ENCODE peak calls at places on chromosomes 13 and 19, in eight cellular contexts. M is caudate nucleus, J is psoas muscle, Y is hippocampal formation, P is neuronal stem cell, T is nephron progenitor cell, W is neural progenitor cell, Z is NCI-H1048. U is an unnamed sample.

GRCh38 chr19:7679017-7679720 is 1.5 kb upstream of the TRAPPC5 start:
- DNase-seq in M (no peak), J (peak; percentile 64), Y (no peak), P (no peak), T (no peak), W (no peak), Z (no peak), U (no peak)

GRCh38 chr13:70994204-70994603 is 872.8 kb downstream of the DACH1 start:
- DNase-seq in M (no peak), J (no peak), Y (no peak), P (no peak), T (no peak), W (no peak), Z (no peak), U (no peak)

GRCh38 chr19:14505488-14506239 is 9.7 kb upstream of the GIPC1 start:
- DNase-seq in M (no peak), J (peak; percentile 72), Y (no peak), P (no peak), T (peak; percentile 76), W (peak; percentile 70), Z (no peak), U (peak; percentile 64)

GRCh38 chr19:43408043-43408442 is 6.6 kb upstream of the TEX101 start:
- DNase-seq in M (no peak), J (no peak), Y (no peak), P (no peak), T (no peak), W (no peak), Z (no peak), U (no peak)

GRCh38 chr13:20716951-20717350 is 13.5 kb downstream of the IL17D start:
- DNase-seq in M (no peak), J (peak; percentile 79), Y (no peak), P (peak; percentile 70), T (no peak), W (peak; percentile 92), Z (no peak), U (peak; percentile 35)

GRCh38 chr13:73210218-73210883 is 151.5 kb downstream of the KLF5 start:
- DNase-seq in M (no peak), J (no peak), Y (no peak), P (no peak), T (no peak), W (peak; percentile 9), Z (no peak), U (no peak)

GRCh38 chr13:26457212-26457611 is 100.3 kb upstream of the WASF3 start:
- DNase-seq in M (no peak), J (no peak), Y (no peak), P (no peak), T (no peak), W (no peak), Z (no peak), U (no peak)

GRCh38 chr19:8423821-8424223 is 10.7 kb downstream of the MARCHF2 start:
- DNase-seq in M (no peak), J (peak; percentile 94), Y (peak; percentile 11), P (peak; percentile 41), T (peak; percentile 62), W (no peak), Z (no peak), U (no peak)

GRCh38 chr19:45468803-45469131 is 971 bp downstream of the FOSB start:
- DNase-seq in M (no peak), J (no peak), Y (no peak), P (no peak), T (no peak), W (no peak), Z (no peak), U (no peak)

GRCh38 chr19:13621413-13621812 is 115.1 kb upstream of the CACNA1A start:
- DNase-seq in M (no peak), J (no peak), Y (no peak), P (no peak), T (no peak), W (no peak), Z (no peak), U (no peak)

GRCh38 chr19:43639507-43640423 is at the start of gene CADM4:
- DNase-seq in M (no peak), J (peak; percentile 56), Y (peak; percentile 40), P (peak; percentile 41), T (peak; percentile 66), W (peak; percentile 78), Z (peak; percentile 29), U (peak; percentile 71)

GRCh38 chr19:41373993-41374392 is 2.3 kb upstream of the TMEM91 start:
- DNase-seq in M (peak; percentile 43), J (peak; percentile 90), Y (peak; percentile 74), P (no peak), T (no peak), W (no peak), Z (no peak), U (peak; percentile 97)

GRCh38 chr19:38867176-38867780 is 10.8 kb downstream of the RINL start:
- DNase-seq in M (no peak), J (no peak), Y (no peak), P (no peak), T (no peak), W (no peak), Z (no peak), U (no peak)

GRCh38 chr19:9857920-9858746 is 23.0 kb downstream of the PIN1 start:
- DNase-seq in M (no peak), J (no peak), Y (no peak), P (no peak), T (no peak), W (no peak), Z (no peak), U (no peak)

GRCh38 chr19:33676999-33677665 is 55.4 kb downstream of the CHST8 start:
- DNase-seq in M (no peak), J (no peak), Y (no peak), P (no peak), T (no peak), W (no peak), Z (no peak), U (no peak)

GRCh38 chr13:48954086-48954485 is 21.6 kb upstream of the FNDC3A start:
- DNase-seq in M (no peak), J (no peak), Y (no peak), P (no peak), T (no peak), W (no peak), Z (no peak), U (no peak)